ENCODE peak calls at places on chromosomes 12 and 14, in nine cellular contexts. X, O, Y, H, M, Z, C, P and E are unnamed samples.

GRCh38 chr12:51023625-51024395 is 2.4 kb downstream of the SLC11A2 start:
- DNase-seq in X (no peak), O (peak), Y (peak), H (no peak), M (no peak), Z (no peak), C (peak), P (peak), E (no peak)

GRCh38 chr12:127235771-127236170 is 1031.2 kb upstream of the TMEM132C start:
- DNase-seq in X (no peak), O (no peak), Y (no peak), H (no peak), M (no peak), Z (no peak), C (no peak), P (no peak), E (no peak)

GRCh38 chr14:50659327-50659974 is 8.7 kb downstream of the SAV1 start:
- DNase-seq in X (no peak), O (peak), Y (no peak), H (no peak), M (no peak), Z (no peak), C (no peak), P (no peak), E (peak)

GRCh38 chr12:10339441-10339840 is 31.8 kb downstream of the KLRD1 start:
- DNase-seq in X (no peak), O (peak), Y (peak), H (no peak), M (no peak), Z (no peak), C (peak), P (no peak), E (no peak)

GRCh38 chr14:96929969-96930368 is 132.8 kb downstream of the VRK1 start:
- DNase-seq in X (no peak), O (no peak), Y (no peak), H (no peak), M (no peak), Z (no peak), C (no peak), P (no peak), E (no peak)

GRCh38 chr14:90388437-90388836 is 8.4 kb upstream of the CALM1 start:
- DNase-seq in X (no peak), O (peak), Y (peak), H (no peak), M (no peak), Z (peak), C (peak), P (peak), E (no peak)

GRCh38 chr12:44500423-44500822 is 375.7 kb downstream of the NELL2 start:
- DNase-seq in X (no peak), O (no peak), Y (no peak), H (no peak), M (no peak), Z (no peak), C (no peak), P (no peak), E (no peak)

GRCh38 chr12:67155863-67156262 is 113.3 kb upstream of the CAND1 start:
- DNase-seq in X (no peak), O (no peak), Y (peak), H (no peak), M (no peak), Z (no peak), C (peak), P (no peak), E (no peak)

GRCh38 chr12:52879394-52880351 is 25.2 kb downstream of the KRT8 start:
- DNase-seq in X (peak), O (peak), Y (peak), H (no peak), M (no peak), Z (peak), C (peak), P (peak), E (peak)
- H3K4me3 ChIP-seq in X (no peak), O (no peak), Y (no peak), H (peak), M (no peak), Z (no peak), C (no peak), P (no peak), E (no peak)

DNA sequence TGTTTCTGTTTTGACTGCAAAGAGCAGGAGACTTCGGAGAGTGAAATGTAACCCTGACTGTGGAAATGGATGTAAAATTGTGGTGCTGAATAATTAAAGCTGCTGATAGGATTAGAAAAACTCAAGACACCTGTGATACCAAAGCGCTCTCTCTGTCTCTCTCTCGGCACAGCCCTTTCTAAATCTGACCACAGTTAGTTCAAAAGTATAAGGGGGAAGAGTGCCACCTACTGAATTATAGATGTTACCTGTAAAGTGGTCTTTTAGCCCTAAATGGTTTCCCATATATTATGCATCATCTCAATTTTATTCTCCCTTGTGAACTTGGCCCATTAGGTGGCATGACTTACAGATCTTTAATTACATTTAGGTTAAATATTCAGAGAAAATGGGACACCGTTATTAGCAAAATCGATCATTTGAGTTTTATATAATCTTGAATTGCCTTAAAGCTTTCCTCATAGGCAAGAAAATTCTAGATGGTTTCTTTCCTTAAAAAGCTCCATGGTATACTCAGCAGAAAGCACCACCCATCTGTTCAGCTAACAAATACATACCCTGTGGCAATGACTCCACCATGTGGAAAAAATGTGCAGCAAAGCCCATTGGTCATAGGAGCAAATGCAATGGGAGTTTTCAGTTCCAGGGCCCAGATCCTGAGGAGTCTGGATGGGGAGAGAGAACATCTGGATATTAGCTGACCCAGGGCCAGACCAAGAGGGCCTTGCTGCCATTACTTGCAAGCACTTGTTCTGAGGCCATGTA is 18.1 kb downstream of the RFC5 start:
- DNase-seq in X (no peak), O (peak), Y (peak), H (no peak), M (no peak), Z (peak), C (peak), P (peak), E (no peak)
- TF ChIP-seq CTCF in X (no peak), O (no peak), Y (peak), H (no peak), M (peak), Z (peak), C (peak), P (peak), E (peak)

GRCh38 chr14:101004954-101005353 is 101.4 kb upstream of the RTL1 start:
- DNase-seq in X (no peak), O (no peak), Y (peak), H (no peak), M (no peak), Z (peak), C (peak), P (peak), E (no peak)

GRCh38 chr14:101007004-101007614 is 103.6 kb upstream of the RTL1 start:
- DNase-seq in X (no peak), O (no peak), Y (no peak), H (no peak), M (no peak), Z (no peak), C (no peak), P (no peak), E (no peak)

GRCh38 chr14:101005447-101005846 is 101.9 kb upstream of the RTL1 start:
- DNase-seq in X (no peak), O (no peak), Y (no peak), H (no peak), M (no peak), Z (peak), C (no peak), P (no peak), E (no peak)

GRCh38 chr14:101007765-101008164 is 104.2 kb upstream of the RTL1 start:
- DNase-seq in X (no peak), O (no peak), Y (no peak), H (no peak), M (no peak), Z (no peak), C (no peak), P (no peak), E (no peak)

DNA sequence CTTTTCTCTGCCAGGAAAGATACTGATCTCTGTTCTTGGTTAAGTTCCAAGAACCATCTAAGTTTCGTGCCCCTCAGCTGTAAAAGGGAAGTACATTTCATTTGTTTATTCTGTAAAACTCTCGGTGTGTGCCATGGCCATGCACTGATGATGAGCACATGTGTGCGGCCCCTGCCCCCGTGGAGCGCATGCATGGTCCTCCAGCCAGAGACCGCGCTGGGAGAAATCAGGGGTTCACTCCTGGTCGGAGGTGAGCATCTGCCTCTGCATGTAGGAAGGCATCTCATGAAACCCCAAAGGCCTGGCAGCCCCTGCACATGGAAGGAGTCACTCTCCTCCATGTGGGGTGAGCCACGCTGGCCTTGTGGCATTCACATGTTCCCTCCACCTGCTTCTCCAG is 102.5 kb upstream of the RTL1 start:
- DNase-seq in X (no peak), O (no peak), Y (no peak), H (no peak), M (no peak), Z (peak), C (no peak), P (no peak), E (peak)
- H3K4me3 ChIP-seq in X (no peak), O (no peak), Y (no peak), H (no peak), M (no peak), Z (no peak), C (no peak), P (no peak), E (no peak)

DNA sequence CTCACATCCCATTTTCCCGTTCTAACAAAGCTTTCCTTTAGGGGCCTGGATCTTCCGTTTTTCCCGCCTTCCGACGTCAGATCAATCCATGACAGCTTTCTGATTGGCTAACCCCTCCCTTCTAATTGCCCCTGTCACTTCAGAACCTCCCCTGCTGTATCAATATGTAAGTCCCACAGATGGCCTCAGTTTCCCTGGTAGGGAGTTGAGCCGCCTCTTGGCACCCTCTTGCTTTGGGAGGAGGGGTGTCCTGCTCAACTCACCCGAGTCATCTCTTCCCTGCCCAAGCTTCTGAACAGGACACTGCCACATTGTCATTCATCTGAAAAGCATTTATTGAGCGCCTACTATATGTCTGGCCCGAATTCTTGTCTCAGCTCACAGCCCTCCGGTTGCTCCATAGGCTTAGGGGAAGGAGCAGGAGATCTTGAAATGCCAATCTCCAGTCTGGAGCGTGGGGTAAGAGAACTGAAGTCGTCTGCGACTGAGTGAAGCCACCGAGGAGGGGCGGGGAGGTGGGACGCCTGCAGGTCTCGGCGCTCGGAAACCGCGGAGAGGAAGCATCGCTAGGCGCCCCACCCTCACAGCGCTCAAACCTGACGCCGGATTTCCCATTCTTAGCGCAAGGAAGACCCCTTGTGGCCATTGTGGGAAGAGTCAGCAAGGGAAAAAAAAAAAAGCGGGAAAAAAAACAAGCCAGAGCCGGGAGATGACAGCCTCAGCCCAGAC is 28.0 kb upstream of the SMUG1 start:
- DNase-seq in X (peak), O (peak), Y (peak), H (no peak), M (no peak), Z (peak), C (peak), P (peak), E (peak)
- TF ChIP-seq CTCF in X (peak), O (peak), Y (peak), H (peak), M (peak), Z (peak), C (peak), P (peak), E (peak)

DNA sequence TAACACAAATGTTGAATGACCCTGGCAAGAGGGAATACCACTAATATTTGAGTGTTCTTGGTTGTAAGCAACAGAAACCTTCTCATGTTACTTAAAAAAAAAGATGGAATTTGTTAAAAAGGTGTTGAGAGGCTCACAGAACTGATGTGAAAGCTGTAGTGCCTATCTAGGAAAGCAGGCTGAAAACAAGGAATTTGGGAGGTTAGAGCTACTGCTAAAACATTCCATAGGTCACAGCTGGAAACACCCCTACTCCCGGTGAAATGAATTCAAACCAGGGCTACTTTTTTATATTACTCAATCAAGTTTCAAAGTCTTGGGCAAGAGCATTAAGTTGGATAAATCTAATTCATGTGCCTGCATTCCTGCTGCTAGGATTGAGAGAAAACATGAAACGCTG is 104.1 kb downstream of the SLC35F4 start:
- DNase-seq in X (no peak), O (no peak), Y (peak), H (no peak), M (no peak), Z (no peak), C (peak), P (no peak), E (no peak)
- H3K4me3 ChIP-seq in X (no peak), O (no peak), Y (no peak), H (no peak), M (no peak), Z (no peak), C (no peak), P (no peak), E (no peak)

GRCh38 chr14:20658246-20658645 is 16.8 kb upstream of the OR6S1 start:
- DNase-seq in X (no peak), O (no peak), Y (no peak), H (no peak), M (no peak), Z (no peak), C (no peak), P (no peak), E (no peak)

GRCh38 chr14:20655851-20656250 is 14.4 kb upstream of the OR6S1 start:
- DNase-seq in X (no peak), O (no peak), Y (no peak), H (no peak), M (no peak), Z (no peak), C (no peak), P (no peak), E (no peak)

GRCh38 chr14:20659813-20660395 is 18.4 kb upstream of the OR6S1 start:
- DNase-seq in X (no peak), O (no peak), Y (no peak), H (no peak), M (no peak), Z (no peak), C (no peak), P (no peak), E (no peak)

GRCh38 chr14:20656274-20656673 is 14.8 kb upstream of the OR6S1 start:
- DNase-seq in X (no peak), O (no peak), Y (no peak), H (no peak), M (no peak), Z (no peak), C (no peak), P (no peak), E (no peak)

GRCh38 chr14:20657216-20658211 is 16.0 kb upstream of the OR6S1 start:
- DNase-seq in X (no peak), O (no peak), Y (no peak), H (no peak), M (no peak), Z (no peak), C (no peak), P (no peak), E (peak)
- TF ChIP-seq CTCF in X (no peak), O (no peak), Y (no peak), H (no peak), M (peak), Z (peak), C (no peak), P (no peak), E (peak)

GRCh38 chr14:76376001-76376404 is at the start of gene ESRRB:
- DNase-seq in X (no peak), O (peak), Y (peak), H (no peak), M (no peak), Z (peak), C (peak), P (peak), E (peak)
- H3K4me3 ChIP-seq in X (no peak), O (no peak), Y (peak), H (peak), M (no peak), Z (no peak), C (peak), P (no peak), E (peak)